ENCODE peak calls at places on chromosomes 13 and 19, in seven cellular contexts. M, A, E, Q, S, H and U are unnamed samples.

GRCh38 chr13:70708744-70709143 is 600.5 kb upstream of the KLHL1 start:
- DNase-seq in M (no peak), A (no peak), E (no peak), Q (no peak), S (no peak), H (no peak), U (no peak)

GRCh38 chr19:51948979-51949378 is 21.7 kb downstream of the ZNF613 start:
- DNase-seq in M (no peak), A (peak; percentile 57), E (no peak), Q (no peak), S (no peak), H (no peak), U (no peak)

GRCh38 chr19:33291623-33292534 is 10.5 kb downstream of the CEBPA start:
- DNase-seq in M (no peak), A (no peak), E (no peak), Q (no peak), S (no peak), H (no peak), U (no peak)

GRCh38 chr13:26184791-26185250 is 37.3 kb downstream of the RNF6 start:
- DNase-seq in M (no peak), A (peak; percentile 71), E (peak; percentile 50), Q (peak; percentile 79), S (peak; percentile 62), H (peak; percentile 50), U (peak; percentile 72)

GRCh38 chr19:2582984-2583956 is 107.3 kb downstream of the GADD45B start:
- DNase-seq in M (no peak), A (peak; percentile 8), E (no peak), Q (no peak), S (no peak), H (no peak), U (no peak)

GRCh38 chr13:36031490-36031889 is 99.7 kb downstream of the DCLK1 start:
- DNase-seq in M (no peak), A (no peak), E (no peak), Q (no peak), S (no peak), H (no peak), U (no peak)

GRCh38 chr13:98706446-98707110 is 45.9 kb downstream of the SLC15A1 start:
- DNase-seq in M (no peak), A (no peak), E (peak; percentile 82), Q (no peak), S (peak; percentile 38), H (peak; percentile 47), U (no peak)

GRCh38 chr19:3189702-3190469 is 4.2 kb downstream of the NCLN start:
- DNase-seq in M (no peak), A (no peak), E (no peak), Q (peak; percentile 55), S (no peak), H (no peak), U (no peak)

GRCh38 chr19:54395685-54396084 is 19.6 kb upstream of the TTYH1 start:
- DNase-seq in M (no peak), A (no peak), E (no peak), Q (no peak), S (no peak), H (no peak), U (no peak)

GRCh38 chr13:21225082-21225481 is 48.6 kb downstream of the MRPL57 start:
- DNase-seq in M (no peak), A (no peak), E (no peak), Q (no peak), S (no peak), H (no peak), U (no peak)

GRCh38 chr19:17073869-17074627 is 1.2 kb downstream of the HAUS8 start:
- DNase-seq in M (no peak), A (no peak), E (no peak), Q (peak; percentile 24), S (no peak), H (no peak), U (no peak)

GRCh38 chr13:98822238-98822606 is 69.8 kb upstream of the SLC15A1 start:
- DNase-seq in M (no peak), A (no peak), E (no peak), Q (peak; percentile 31), S (no peak), H (no peak), U (no peak)

GRCh38 chr19:31254611-31255010 is 94.6 kb downstream of the TSHZ3 start:
- DNase-seq in M (no peak), A (no peak), E (peak; percentile 33), Q (no peak), S (no peak), H (no peak), U (no peak)

GRCh38 chr13:33610471-33611015 is 207.4 kb upstream of the RFC3 start:
- DNase-seq in M (no peak), A (peak; percentile 27), E (no peak), Q (no peak), S (no peak), H (no peak), U (no peak)

GRCh38 chr13:33213797-33214196 is 71.8 kb downstream of the STARD13 start:
- DNase-seq in M (no peak), A (no peak), E (no peak), Q (no peak), S (no peak), H (no peak), U (no peak)

GRCh38 chr13:39616087-39616694 is 13.2 kb upstream of the LHFPL6 start:
- DNase-seq in M (no peak), A (peak; percentile 50), E (peak; percentile 41), Q (peak; percentile 32), S (peak; percentile 57), H (peak; percentile 27), U (peak; percentile 48)

GRCh38 chr13:35764359-35765015 is 288.0 kb upstream of the MAB21L1 start:
- DNase-seq in M (no peak), A (no peak), E (no peak), Q (no peak), S (no peak), H (peak; percentile 4), U (no peak)

GRCh38 chr13:24539500-24540165 is 27.1 kb upstream of the PARP4 start:
- DNase-seq in M (no peak), A (no peak), E (no peak), Q (no peak), S (no peak), H (no peak), U (no peak)

GRCh38 chr13:24541127-24541475 is 28.5 kb upstream of the PARP4 start:
- DNase-seq in M (no peak), A (no peak), E (no peak), Q (no peak), S (no peak), H (no peak), U (no peak)

DNA sequence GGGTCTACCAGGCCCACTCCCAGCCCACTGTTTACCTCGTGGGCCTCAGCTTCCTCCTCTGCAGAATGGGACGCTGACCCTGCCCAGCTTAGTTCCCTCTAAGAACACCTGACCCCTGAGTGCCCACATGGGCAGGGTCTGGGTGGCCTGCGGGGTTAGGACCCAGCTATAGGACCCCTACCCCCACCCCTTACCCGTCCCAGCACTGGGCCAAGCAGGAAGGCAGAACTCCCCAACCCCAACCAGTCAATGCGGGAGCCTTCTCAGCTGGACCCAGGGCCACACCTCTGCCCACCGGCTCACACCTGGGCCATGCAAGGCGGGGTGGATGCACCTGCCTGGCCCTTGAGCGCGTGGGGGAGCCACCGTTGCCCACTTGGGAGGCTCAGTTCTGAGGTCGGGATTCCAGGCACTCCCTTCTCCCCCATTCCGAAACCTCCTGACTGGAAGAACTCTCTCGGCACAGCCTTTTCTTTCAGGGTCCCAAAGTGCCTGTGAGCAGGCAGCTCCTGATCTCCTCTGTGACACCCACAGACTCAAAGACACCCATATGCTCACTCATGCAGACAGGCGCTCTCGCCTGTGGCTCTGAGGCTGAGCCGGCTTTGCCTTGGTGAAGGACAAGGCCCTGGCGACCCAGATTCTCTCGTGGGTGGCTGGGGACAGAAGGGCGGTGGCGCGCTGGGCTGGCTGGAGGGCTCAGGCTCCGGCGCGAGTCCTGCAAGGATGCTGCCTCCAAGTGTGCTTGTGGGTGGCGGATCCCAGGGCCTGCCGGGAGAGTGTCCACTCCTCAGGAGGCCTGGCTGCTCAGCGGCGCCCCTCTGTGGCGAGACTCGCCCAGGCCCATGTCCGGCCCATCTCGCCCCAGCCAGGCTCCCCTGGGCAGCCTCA is 27.9 kb upstream of the PARP4 start:
- DNase-seq in M (no peak), A (no peak), E (no peak), Q (no peak), S (no peak), H (no peak), U (no peak)
- H3K27me3 ChIP-seq in M (peaks cover 7% of the 10 kb centered on the region), A (no peaks in the 10 kb centered on the region), E (peaks cover 7% of the 10 kb centered on the region), Q (peaks cover 14% of the 10 kb centered on the region), S (peaks cover 8% of the 10 kb centered on the region), H (peaks cover 13% of the 10 kb centered on the region), U (no peaks in the 10 kb centered on the region)

GRCh38 chr19:34851277-34851804 is 75.4 kb upstream of the ZNF30 start:
- DNase-seq in M (no peak), A (no peak), E (no peak), Q (no peak), S (no peak), H (peak; percentile 4), U (no peak)
- H3K4me3 ChIP-seq in M (no peak overlapping the region), A (no peak overlapping the region), E (no peak overlapping the region), Q (no peak overlapping the region), S (no peak overlapping the region), H (no peak overlapping the region), U (no peak overlapping the region)

GRCh38 chr19:39009001-39009400 is 23.3 kb downstream of the FBXO27 start:
- DNase-seq in M (no peak), A (no peak), E (no peak), Q (no peak), S (no peak), H (no peak), U (no peak)

GRCh38 chr19:39017646-39018045 is 14.7 kb downstream of the FBXO27 start:
- DNase-seq in M (no peak), A (no peak), E (no peak), Q (no peak), S (no peak), H (no peak), U (no peak)

GRCh38 chr19:39008137-39008536 is 24.2 kb downstream of the FBXO27 start:
- DNase-seq in M (no peak), A (no peak), E (no peak), Q (no peak), S (no peak), H (no peak), U (no peak)

DNA sequence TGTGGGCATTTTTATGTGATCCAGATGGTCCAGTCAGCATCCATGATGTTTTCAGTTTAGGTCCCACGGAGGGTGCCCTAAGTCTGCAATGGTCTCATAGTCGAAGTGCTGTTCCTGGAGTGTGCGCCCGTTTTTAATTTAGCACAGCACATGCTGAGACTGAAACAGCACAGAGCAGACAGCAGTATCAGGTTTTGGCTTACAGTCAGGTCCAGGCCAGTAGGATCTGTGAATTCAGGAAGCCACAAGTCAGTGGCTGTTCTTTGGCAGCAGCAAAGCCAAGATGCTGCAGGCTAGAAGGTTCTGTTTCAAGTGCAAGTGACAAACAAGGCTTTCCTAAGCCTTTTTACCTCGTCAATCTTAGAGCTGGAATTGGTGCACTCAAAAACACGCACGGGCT is 18.3 kb downstream of the FBXO27 start:
- DNase-seq in M (no peak), A (no peak), E (no peak), Q (no peak), S (no peak), H (no peak), U (no peak)
- H3K27me3 ChIP-seq in M (peaks cover 1% of the 10 kb centered on the region), A (no peaks in the 10 kb centered on the region), E (no peaks in the 10 kb centered on the region), Q (no peaks in the 10 kb centered on the region), S (no peaks in the 10 kb centered on the region), H (no peaks in the 10 kb centered on the region), U (no peaks in the 10 kb centered on the region)

DNA sequence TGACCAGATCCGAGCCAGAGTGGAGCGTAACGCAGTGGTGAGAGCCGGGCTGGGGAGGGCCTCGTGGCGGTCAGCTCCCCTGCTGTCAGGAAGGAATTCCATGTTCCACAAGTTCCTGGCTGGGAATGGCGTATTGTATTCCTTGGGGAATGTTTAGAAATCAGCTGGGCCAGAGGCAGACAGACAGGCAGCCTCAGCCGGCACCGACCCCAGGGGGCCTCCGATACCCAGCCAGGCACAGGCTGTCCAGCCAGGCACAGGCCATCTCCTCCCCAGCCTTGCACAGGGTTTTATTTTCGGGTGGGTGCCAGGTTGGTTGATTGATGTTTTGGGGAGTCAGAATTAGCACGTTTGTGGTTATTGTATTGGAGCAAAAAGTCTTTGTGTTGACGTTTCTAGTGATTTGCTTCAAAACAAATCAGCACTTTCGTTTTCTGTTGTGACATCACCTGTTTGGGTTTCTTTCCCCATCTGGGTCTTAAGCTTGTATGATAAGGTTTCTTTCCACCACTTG is 126.6 kb upstream of the MCF2L start:
- DNase-seq in M (no peak), A (no peak), E (no peak), Q (no peak), S (no peak), H (no peak), U (no peak)
- H3K4me3 ChIP-seq in M (no peak overlapping the region), A (peak overlapping the region; percentile 14), E (no peak overlapping the region), Q (no peak overlapping the region), S (no peak overlapping the region), H (no peak overlapping the region), U (no peak overlapping the region)